ENCODE peak calls at places on chromosomes 16 and 17, in seven cellular contexts. One of them, this sample, is unnamed.

GRCh38 chr17:63405741-63406261 is 40.3 kb downstream of the CYB561 start:
- DNase-seq in GM12878: no peak
- DNase-seq in A549: peak; percentile 63
- DNase-seq in heart left ventricle: no peak
- DNase-seq in Peyer's patch: no peak
- DNase-seq in body of pancreas: no peak
- DNase-seq in stomach: no peak
- DNase-seq in this sample: no peak

GRCh38 chr17:57919912-57920311 is 35.3 kb downstream of the CUEDC1 start:
- DNase-seq in GM12878: no peak
- DNase-seq in A549: no peak
- DNase-seq in heart left ventricle: no peak
- DNase-seq in Peyer's patch: no peak
- DNase-seq in body of pancreas: no peak
- DNase-seq in stomach: no peak
- DNase-seq in this sample: no peak

GRCh38 chr17:6818938-6819337 is 12.6 kb downstream of the TEKT1 start:
- DNase-seq in GM12878: no peak
- DNase-seq in A549: no peak
- DNase-seq in heart left ventricle: no peak
- DNase-seq in Peyer's patch: no peak
- DNase-seq in body of pancreas: no peak
- DNase-seq in stomach: no peak
- DNase-seq in this sample: no peak

GRCh38 chr16:29926675-29927522 is 873 bp upstream of the KCTD13 start:
- DNase-seq in GM12878: no peak
- DNase-seq in A549: peak; percentile 35
- DNase-seq in heart left ventricle: no peak
- DNase-seq in Peyer's patch: no peak
- DNase-seq in body of pancreas: peak; percentile 39
- DNase-seq in stomach: no peak
- DNase-seq in this sample: no peak

GRCh38 chr17:45234641-45235040 is 13.0 kb downstream of the FMNL1 start:
- DNase-seq in GM12878: no peak
- DNase-seq in A549: no peak
- DNase-seq in heart left ventricle: no peak
- DNase-seq in Peyer's patch: peak; percentile 68
- DNase-seq in body of pancreas: no peak
- DNase-seq in stomach: no peak
- DNase-seq in this sample: no peak

GRCh38 chr16:80583466-80583865 is 42.7 kb downstream of the DYNLRB2 start:
- DNase-seq in GM12878: no peak
- DNase-seq in A549: no peak
- DNase-seq in heart left ventricle: no peak
- DNase-seq in Peyer's patch: no peak
- DNase-seq in body of pancreas: no peak
- DNase-seq in stomach: no peak
- DNase-seq in this sample: peak; percentile 7

GRCh38 chr16:5350118-5350517 is 252.5 kb upstream of the EEF2KMT start:
- DNase-seq in GM12878: no peak
- DNase-seq in A549: no peak
- DNase-seq in heart left ventricle: no peak
- DNase-seq in Peyer's patch: no peak
- DNase-seq in body of pancreas: no peak
- DNase-seq in stomach: no peak
- DNase-seq in this sample: no peak

GRCh38 chr17:64073771-64074703 is 53.6 kb upstream of the ICAM2 start:
- DNase-seq in GM12878: peak; percentile 62
- DNase-seq in A549: no peak
- DNase-seq in heart left ventricle: no peak
- DNase-seq in Peyer's patch: no peak
- DNase-seq in body of pancreas: no peak
- DNase-seq in stomach: no peak
- DNase-seq in this sample: no peak

GRCh38 chr17:49745175-49746139 is 18.5 kb downstream of the FAM117A start:
- DNase-seq in GM12878: no peak
- DNase-seq in A549: no peak
- DNase-seq in heart left ventricle: no peak
- DNase-seq in Peyer's patch: no peak
- DNase-seq in body of pancreas: no peak
- DNase-seq in stomach: no peak
- DNase-seq in this sample: no peak

GRCh38 chr16:75621170-75621477 is 2.0 kb downstream of the ADAT1 start:
- DNase-seq in GM12878: no peak
- DNase-seq in A549: peak; percentile 49
- DNase-seq in heart left ventricle: no peak
- DNase-seq in Peyer's patch: no peak
- DNase-seq in body of pancreas: no peak
- DNase-seq in stomach: no peak
- DNase-seq in this sample: no peak

GRCh38 chr17:74443516-74444296 is 11.8 kb downstream of the GPRC5C start:
- DNase-seq in GM12878: no peak
- DNase-seq in A549: no peak
- DNase-seq in heart left ventricle: no peak
- DNase-seq in Peyer's patch: no peak
- DNase-seq in body of pancreas: no peak
- DNase-seq in stomach: no peak
- DNase-seq in this sample: peak; percentile 53

GRCh38 chr17:50370052-50370451 is 2.9 kb downstream of the MRPL27 start:
- DNase-seq in GM12878: no peak
- DNase-seq in A549: no peak
- DNase-seq in heart left ventricle: no peak
- DNase-seq in Peyer's patch: no peak
- DNase-seq in body of pancreas: no peak
- DNase-seq in stomach: no peak
- DNase-seq in this sample: no peak

GRCh38 chr16:22358000-22358399 is 16.4 kb downstream of the CDR2 start:
- DNase-seq in GM12878: no peak
- DNase-seq in A549: no peak
- DNase-seq in heart left ventricle: no peak
- DNase-seq in Peyer's patch: peak; percentile 25
- DNase-seq in body of pancreas: no peak
- DNase-seq in stomach: no peak
- DNase-seq in this sample: no peak

GRCh38 chr16:19829844-19830703 is 54.6 kb downstream of the GPRC5B start:
- DNase-seq in GM12878: no peak
- DNase-seq in A549: no peak
- DNase-seq in heart left ventricle: no peak
- DNase-seq in Peyer's patch: no peak
- DNase-seq in body of pancreas: no peak
- DNase-seq in stomach: peak; percentile 46
- DNase-seq in this sample: no peak

GRCh38 chr16:58120216-58120615 is 9.0 kb downstream of the CFAP20 start:
- DNase-seq in GM12878: no peak
- DNase-seq in A549: no peak
- DNase-seq in heart left ventricle: no peak
- DNase-seq in Peyer's patch: no peak
- DNase-seq in body of pancreas: no peak
- DNase-seq in stomach: no peak
- DNase-seq in this sample: no peak

GRCh38 chr17:77783991-77784820 is 174.3 kb upstream of the TNRC6C start:
- DNase-seq in GM12878: no peak
- DNase-seq in A549: no peak
- DNase-seq in heart left ventricle: no peak
- DNase-seq in Peyer's patch: peak; percentile 42
- DNase-seq in body of pancreas: no peak
- DNase-seq in stomach: no peak
- DNase-seq in this sample: no peak

GRCh38 chr17:48878920-48879898 is 13.4 kb upstream of the ATP5MC1 start:
- DNase-seq in GM12878: peak; percentile 55
- DNase-seq in A549: peak; percentile 94
- DNase-seq in heart left ventricle: no peak
- DNase-seq in Peyer's patch: peak; percentile 37
- DNase-seq in body of pancreas: peak; percentile 56
- DNase-seq in stomach: peak; percentile 53
- DNase-seq in this sample: no peak

GRCh38 chr16:55949518-55949917 is 74.3 kb upstream of the CES5A start:
- DNase-seq in GM12878: no peak
- DNase-seq in A549: no peak
- DNase-seq in heart left ventricle: no peak
- DNase-seq in Peyer's patch: no peak
- DNase-seq in body of pancreas: no peak
- DNase-seq in stomach: no peak
- DNase-seq in this sample: no peak

DNA sequence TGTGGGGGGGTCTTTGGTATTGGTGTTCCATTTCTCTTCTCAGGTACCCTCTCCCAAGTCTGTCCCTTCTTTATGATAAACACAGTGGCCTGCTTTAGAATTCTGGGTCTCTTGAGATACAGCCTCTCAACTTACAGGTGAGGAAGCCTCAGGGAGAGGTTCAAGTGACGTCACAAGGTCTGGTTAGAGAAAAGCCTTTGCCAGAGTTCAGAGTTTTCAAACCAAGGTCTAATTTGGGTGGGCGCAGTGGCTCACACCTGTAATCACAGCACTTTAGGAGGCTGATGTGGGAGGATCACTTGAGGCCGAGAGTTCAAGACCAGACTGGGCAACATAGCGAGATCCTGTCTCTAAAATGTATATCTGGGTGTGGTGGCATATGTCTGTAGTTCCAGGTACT is 2.1 kb downstream of the IRF8 start:
- DNase-seq in GM12878: no peak
- DNase-seq in A549: no peak
- DNase-seq in heart left ventricle: no peak
- DNase-seq in Peyer's patch: no peak
- DNase-seq in body of pancreas: no peak
- DNase-seq in stomach: no peak
- DNase-seq in this sample: no peak
- H3K4me1 ChIP-seq in GM12878: peaks cover 28% of the 10 kb centered on the region
- H3K4me1 ChIP-seq in A549: no peaks in the 10 kb centered on the region
- H3K4me1 ChIP-seq in heart left ventricle: peaks cover 13% of the 10 kb centered on the region
- H3K4me1 ChIP-seq in Peyer's patch: peaks cover 21% of the 10 kb centered on the region
- H3K4me1 ChIP-seq in body of pancreas: peaks cover 18% of the 10 kb centered on the region
- H3K4me1 ChIP-seq in stomach: peaks cover 48% of the 10 kb centered on the region
- H3K4me1 ChIP-seq in this sample: no peaks in the 10 kb centered on the region

DNA sequence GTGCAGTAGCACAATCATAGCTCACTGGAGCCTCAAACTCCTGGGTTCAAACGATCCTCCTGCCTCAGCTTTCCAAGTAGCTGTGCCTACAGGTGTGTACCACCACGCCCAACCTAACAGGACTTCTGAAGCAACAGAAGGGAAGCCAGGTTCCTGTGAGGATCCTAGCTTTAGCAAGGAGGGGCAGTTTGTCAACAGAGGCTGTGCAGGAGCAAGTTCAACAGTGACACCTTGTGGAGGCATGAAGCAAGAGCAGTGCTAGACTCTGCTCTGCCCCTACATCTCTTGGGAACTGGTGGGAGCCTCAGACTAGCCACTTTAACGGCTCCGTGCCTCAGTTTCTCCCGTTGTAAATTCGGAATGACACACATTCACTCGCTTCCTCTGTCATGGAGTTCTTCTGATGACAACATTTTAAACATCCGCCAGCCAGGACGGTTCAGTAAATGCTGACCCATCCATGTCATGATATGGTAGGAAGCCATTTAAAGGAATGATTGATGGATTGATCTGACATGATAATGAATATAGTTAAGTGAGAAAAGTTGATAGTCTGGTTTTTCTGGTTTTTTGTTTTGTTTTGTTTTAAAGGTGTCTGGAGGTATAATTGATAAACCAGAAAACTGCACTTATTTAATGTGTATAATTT is 218.7 kb downstream of the MRTFB start:
- DNase-seq in GM12878: no peak
- DNase-seq in A549: peak; percentile 60
- DNase-seq in heart left ventricle: no peak
- DNase-seq in Peyer's patch: peak; percentile 9
- DNase-seq in body of pancreas: no peak
- DNase-seq in stomach: peak; percentile 21
- DNase-seq in this sample: no peak
- TF ChIP-seq CTCF in GM12878: peak; percentile 34
- TF ChIP-seq CTCF in A549: peak; percentile 24
- TF ChIP-seq CTCF in heart left ventricle: no peak
- TF ChIP-seq CTCF in Peyer's patch: peak; percentile 43
- TF ChIP-seq CTCF in body of pancreas: peak; percentile 41
- TF ChIP-seq CTCF in stomach: no peak
- TF ChIP-seq CTCF in this sample: no peak

DNA sequence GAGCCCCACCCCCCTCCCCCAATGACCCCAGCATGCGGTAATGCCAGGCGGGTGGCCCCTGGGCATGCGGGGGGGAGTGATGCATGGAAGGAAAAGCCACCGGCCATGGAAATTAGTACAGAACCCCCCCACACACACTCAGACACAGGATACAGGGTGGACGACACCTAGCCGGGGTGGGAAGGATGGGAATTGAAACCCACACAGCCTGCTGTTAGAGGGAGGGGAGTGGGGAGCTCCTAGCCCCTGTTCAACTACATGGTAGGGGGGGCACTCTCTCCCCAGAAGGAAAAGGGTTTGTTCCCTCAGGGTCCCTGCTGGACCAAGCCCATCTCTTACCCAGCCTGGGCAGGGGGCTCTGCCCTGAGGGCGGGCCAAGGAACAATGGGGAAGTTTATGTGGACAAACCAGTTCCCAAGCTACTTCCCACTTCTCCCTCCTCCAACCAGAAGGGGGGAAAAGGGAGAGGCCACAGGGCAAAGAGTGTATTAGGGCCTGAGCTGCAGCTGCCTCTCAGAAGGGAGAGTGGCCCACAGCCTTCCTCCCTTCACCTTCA is 5.2 kb downstream of the TMUB2 start:
- DNase-seq in GM12878: no peak
- DNase-seq in A549: no peak
- DNase-seq in heart left ventricle: no peak
- DNase-seq in Peyer's patch: no peak
- DNase-seq in body of pancreas: no peak
- DNase-seq in stomach: no peak
- DNase-seq in this sample: no peak
- TF ChIP-seq POLR2A in GM12878: peak; percentile 29
- TF ChIP-seq POLR2A in A549: no peak
- TF ChIP-seq POLR2A in heart left ventricle: no peak
- TF ChIP-seq POLR2A in Peyer's patch: no peak
- TF ChIP-seq POLR2A in body of pancreas: no peak
- TF ChIP-seq POLR2A in stomach: no peak
- TF ChIP-seq POLR2A in this sample: no peak

DNA sequence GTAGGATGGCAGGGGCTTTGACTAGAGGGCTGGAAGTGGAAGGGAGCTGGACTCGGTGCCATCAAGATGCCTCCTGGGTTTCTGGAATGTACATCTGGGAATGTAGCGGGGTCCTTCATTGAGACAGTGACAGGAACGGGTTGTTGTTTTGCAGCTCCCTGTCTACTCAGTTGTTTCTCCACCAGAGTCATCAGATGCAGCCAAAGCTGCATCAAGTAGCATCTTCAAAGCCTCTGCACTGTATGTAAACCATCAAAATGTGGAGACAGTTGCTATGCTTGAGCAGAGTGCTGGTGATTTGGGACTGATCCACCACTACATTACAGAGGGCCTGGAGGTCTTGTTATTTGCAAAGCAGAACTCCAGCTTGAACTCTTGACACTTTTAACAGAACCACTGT is 25.1 kb upstream of the MEAK7 start:
- DNase-seq in GM12878: no peak
- DNase-seq in A549: no peak
- DNase-seq in heart left ventricle: no peak
- DNase-seq in Peyer's patch: no peak
- DNase-seq in body of pancreas: no peak
- DNase-seq in stomach: no peak
- DNase-seq in this sample: no peak
- H3K4me1 ChIP-seq in GM12878: peaks cover 6% of the 10 kb centered on the region
- H3K4me1 ChIP-seq in A549: peaks cover 21% of the 10 kb centered on the region
- H3K4me1 ChIP-seq in heart left ventricle: peaks cover 42% of the 10 kb centered on the region
- H3K4me1 ChIP-seq in Peyer's patch: no peaks in the 10 kb centered on the region
- H3K4me1 ChIP-seq in body of pancreas: peaks cover 28% of the 10 kb centered on the region
- H3K4me1 ChIP-seq in stomach: peaks cover 47% of the 10 kb centered on the region
- H3K4me1 ChIP-seq in this sample: peaks cover 19% of the 10 kb centered on the region

GRCh38 chr17:29933379-29933778 is 3.4 kb upstream of the SSH2 start:
- DNase-seq in GM12878: no peak
- DNase-seq in A549: no peak
- DNase-seq in heart left ventricle: no peak
- DNase-seq in Peyer's patch: no peak
- DNase-seq in body of pancreas: no peak
- DNase-seq in stomach: no peak
- DNase-seq in this sample: no peak
- TF ChIP-seq CTCF in GM12878: no peak
- TF ChIP-seq CTCF in A549: peak; percentile 62
- TF ChIP-seq CTCF in heart left ventricle: no peak
- TF ChIP-seq CTCF in Peyer's patch: peak; percentile 13
- TF ChIP-seq CTCF in body of pancreas: no peak
- TF ChIP-seq CTCF in stomach: no peak
- TF ChIP-seq CTCF in this sample: no peak